ENCODE peak calls at places on chromosome 3, in ten cellular contexts. N, H, L, W, Q, B, C, P, V and Z are unnamed samples.

GRCh38 chr3:114796796-114797195 is 350.3 kb downstream of the ZBTB20 start:
- DNase-seq in H (no peak), N (no peak), B (no peak), V (no peak), Q (no peak), L (no peak), C (no peak), W (no peak), P (no peak), Z (no peak)

GRCh38 chr3:174863488-174863887 is 4.4 kb downstream of the NAALADL2 start:
- DNase-seq in H (no peak), L (no peak), V (no peak), P (no peak), B (no peak), C (no peak), W (no peak), N (no peak), Q (no peak), Z (no peak)

GRCh38 chr3:128590948-128591347 is 59.7 kb downstream of the RPN1 start:
- DNase-seq in B (no peak), W (peak; percentile 10), P (no peak), C (no peak), H (no peak), V (no peak), N (no peak), Q (peak; percentile 52), L (no peak), Z (no peak)

GRCh38 chr3:118960876-118961275 is 73.8 kb downstream of the IGSF11 start:
- DNase-seq in Q (no peak), V (no peak), W (no peak), C (no peak), P (no peak), H (peak; percentile 49), N (no peak), B (no peak), L (no peak), Z (no peak)

GRCh38 chr3:193722566-193722965 is 129.6 kb downstream of the OPA1 start:
- DNase-seq in C (no peak), B (no peak), H (no peak), W (no peak), L (no peak), N (no peak), V (no peak), P (no peak), Q (no peak), Z (no peak)

GRCh38 chr3:72153477-72154314 is 368.7 kb upstream of the PROK2 start:
- DNase-seq in L (no peak), H (no peak), V (no peak), C (no peak), Q (no peak), N (no peak), W (no peak), P (no peak), B (no peak), Z (no peak)

GRCh38 chr3:181694805-181695660 is 16.7 kb upstream of the SOX2 start:
- DNase-seq in N (no peak), W (no peak), V (no peak), L (no peak), B (no peak), Q (no peak), P (peak; percentile 40), C (no peak), H (no peak), Z (no peak)

GRCh38 chr3:125512135-125512920 is 7.7 kb downstream of the SNX4 start:
- DNase-seq in P (no peak), L (no peak), N (peak; percentile 66), W (peak; percentile 41), V (peak; percentile 43), B (peak; percentile 65), H (peak; percentile 88), C (no peak), Q (no peak), Z (peak; percentile 26)

GRCh38 chr3:8595252-8595934 is 49.2 kb downstream of the SSUH2 start:
- DNase-seq in P (no peak), Q (no peak), H (no peak), V (no peak), N (no peak), B (no peak), W (no peak), L (no peak), C (no peak), Z (no peak)

GRCh38 chr3:108488631-108489030 is 21.8 kb downstream of the MYH15 start:
- DNase-seq in W (no peak), C (no peak), P (no peak), H (no peak), N (no peak), Q (no peak), L (no peak), V (peak; percentile 43), B (peak; percentile 28), Z (no peak)